ENCODE peak calls at places on chromosomes 1 and 21, in seven cellular contexts. E is AG04450, X is A549, O is mesendoderm, U is keratinocyte, S is mammary epithelial cell, I is uterus. G is an unnamed sample.

GRCh38 chr1:230790026-230790425 is 42.8 kb downstream of the CAPN9 start:
- DNase-seq in S (no peak), O (no peak), I (no peak), E (no peak), U (no peak), X (no peak), G (no peak)

GRCh38 chr1:228299211-228299610 is 91.4 kb downstream of the OBSCN start:
- DNase-seq in S (no peak), E (no peak), I (no peak), O (no peak), U (no peak), X (no peak), G (no peak)

GRCh38 chr1:210407207-210407886 is 78.6 kb downstream of the HHAT start:
- DNase-seq in O (peak), S (peak), X (peak), I (peak), U (no peak), E (peak), G (no peak)

GRCh38 chr1:180720753-180721152 is 88.9 kb downstream of the XPR1 start:
- DNase-seq in O (peak), X (no peak), I (no peak), E (no peak), U (no peak), S (no peak), G (no peak)

GRCh38 chr1:165828581-165829329 is 1.3 kb downstream of the UCK2 start:
- DNase-seq in I (peak), O (peak), S (peak), U (no peak), E (peak), X (peak), G (peak)

GRCh38 chr1:225921734-225922709 is 2.0 kb downstream of the PYCR2 start:
- DNase-seq in X (no peak), I (no peak), O (no peak), S (peak), E (no peak), U (peak), G (no peak)

GRCh38 chr1:36476945-36477344 is 5.8 kb downstream of the CSF3R start:
- DNase-seq in O (no peak), U (no peak), S (no peak), E (no peak), X (no peak), I (no peak), G (no peak)

GRCh38 chr1:153532161-153532560 is 3.6 kb downstream of the S100A6 start:
- DNase-seq in E (no peak), X (no peak), I (no peak), O (no peak), S (no peak), U (no peak), G (no peak)

GRCh38 chr1:20197329-20197791 is 11.0 kb upstream of the PLA2G2C start:
- DNase-seq in S (no peak), O (no peak), U (no peak), E (no peak), X (no peak), I (no peak), G (no peak)

GRCh38 chr1:159071970-159072582 is 4.5 kb downstream of the AIM2 start:
- DNase-seq in S (peak), I (no peak), E (peak), U (peak), O (peak), X (peak), G (peak)

GRCh38 chr1:159066108-159066507 is 10.5 kb downstream of the AIM2 start:
- DNase-seq in X (no peak), U (no peak), O (peak), S (no peak), I (no peak), E (no peak), G (no peak)

GRCh38 chr1:159067699-159068621 is 8.6 kb downstream of the AIM2 start:
- DNase-seq in I (no peak), X (no peak), O (peak), S (no peak), U (no peak), E (no peak), G (no peak)

GRCh38 chr1:159065106-159065505 is 11.5 kb downstream of the AIM2 start:
- DNase-seq in E (no peak), S (no peak), O (no peak), X (no peak), I (no peak), U (no peak), G (no peak)

DNA sequence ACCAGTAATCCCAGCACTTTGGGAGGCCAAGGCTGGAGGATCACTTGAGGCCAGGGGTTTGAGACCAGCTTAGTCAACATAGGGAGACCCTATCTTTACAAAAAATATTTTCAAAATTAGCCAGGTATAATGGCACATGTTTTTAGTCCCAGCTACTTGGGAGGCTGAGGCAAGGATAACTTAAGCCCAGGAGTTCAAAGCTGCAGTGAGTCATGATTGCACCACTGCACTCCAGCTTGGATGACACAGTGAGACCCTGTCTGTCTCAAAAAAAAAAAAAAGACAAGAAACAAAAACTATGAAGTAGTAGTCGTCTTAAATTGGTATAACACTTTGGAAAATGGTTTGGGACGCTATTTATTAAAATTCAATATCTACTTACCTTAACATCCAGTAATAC is 7.7 kb downstream of the AIM2 start:
- DNase-seq in S (peak), E (peak), O (no peak), U (no peak), I (no peak), X (no peak), G (peak)
- H3K4me3 ChIP-seq in S (no peak), E (no peak), O (no peak), U (no peak), I (no peak), X (no peak), G (no peak)

GRCh38 chr1:27011976-27012563 is 580 bp downstream of the TENT5B start:
- DNase-seq in O (peak), I (no peak), U (no peak), S (no peak), X (peak), E (no peak), G (no peak)
- H3K4me3 ChIP-seq in O (peak), I (peak), U (peak), S (peak), X (peak), E (peak), G (peak)

DNA sequence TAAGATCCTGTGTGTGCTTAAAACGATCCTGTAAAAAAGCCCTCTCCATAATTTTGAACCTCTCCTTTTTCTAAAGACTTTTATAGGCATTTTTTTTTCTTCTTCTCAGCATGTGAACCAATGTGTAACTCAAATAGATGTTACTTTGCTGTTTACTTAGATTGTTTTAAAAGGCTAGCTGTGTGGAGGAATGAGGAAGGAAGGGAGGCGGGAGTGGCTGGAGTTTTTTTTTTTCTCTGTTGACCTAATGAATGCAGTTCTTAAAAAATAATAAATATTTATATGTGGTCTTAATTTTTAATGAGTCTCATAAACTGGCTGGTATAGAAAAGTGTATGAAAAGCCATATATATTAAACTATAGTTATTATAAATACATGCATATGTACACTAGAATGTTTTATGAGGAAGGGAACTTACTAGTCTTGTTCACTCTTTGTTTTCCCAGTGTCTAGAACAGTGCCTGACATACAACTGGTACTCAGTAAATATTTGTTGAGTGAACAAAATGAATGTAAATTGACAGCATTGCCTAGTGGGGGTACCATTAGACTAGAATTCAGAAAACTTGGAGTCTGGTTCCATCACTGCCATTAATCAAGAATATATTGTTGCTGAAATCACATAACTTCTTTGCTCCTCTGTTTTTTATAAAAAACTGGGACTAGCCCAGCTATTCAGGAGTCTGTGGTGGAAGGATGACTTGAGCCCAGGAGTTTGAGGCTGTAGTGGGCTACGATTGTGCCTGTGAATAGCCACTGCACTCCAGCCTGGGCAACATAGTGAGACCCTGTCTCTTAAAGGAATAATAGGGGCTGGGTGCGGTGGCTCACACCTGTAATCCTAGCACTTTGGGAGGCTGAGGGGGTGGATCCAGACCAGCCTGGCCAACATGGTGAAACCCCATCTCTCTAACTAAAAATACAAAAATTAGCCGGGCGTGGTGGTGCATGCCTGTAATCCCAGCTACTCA is 51.0 kb downstream of the NFIA start:
- DNase-seq in S (no peak), O (no peak), I (no peak), X (peak), U (no peak), E (no peak), G (no peak)
- H3K4me3 ChIP-seq in S (no peak), O (no peak), I (no peak), X (peak), U (no peak), E (no peak), G (no peak)

GRCh38 chr1:240503558-240503957 is 108.4 kb downstream of the GREM2 start:
- DNase-seq in X (no peak), O (no peak), E (no peak), U (no peak), I (no peak), S (no peak), G (no peak)
- H3K4me3 ChIP-seq in X (no peak), O (no peak), E (no peak), U (no peak), I (no peak), S (no peak), G (no peak)

GRCh38 chr1:16146888-16147614 is 8.8 kb downstream of the EPHA2 start:
- DNase-seq in X (peak), U (no peak), O (peak), I (peak), S (no peak), E (no peak), G (peak)
- H3K4me3 ChIP-seq in X (peak), U (peak), O (no peak), I (no peak), S (peak), E (no peak), G (peak)

GRCh38 chr1:224173523-224173922 is 9.5 kb upstream of the DEGS1 start:
- DNase-seq in E (no peak), S (peak), X (no peak), O (no peak), I (no peak), U (no peak), G (no peak)

GRCh38 chr1:224178894-224179293 is 4.1 kb upstream of the DEGS1 start:
- DNase-seq in E (no peak), S (no peak), O (no peak), X (no peak), I (no peak), U (no peak), G (no peak)

GRCh38 chr1:224177356-224177999 is 5.6 kb upstream of the DEGS1 start:
- DNase-seq in U (no peak), O (no peak), S (no peak), E (no peak), I (no peak), X (no peak), G (no peak)

GRCh38 chr1:224172229-224172628 is 10.8 kb upstream of the DEGS1 start:
- DNase-seq in U (no peak), E (no peak), S (no peak), I (no peak), O (no peak), X (no peak), G (no peak)

GRCh38 chr1:224175615-224176014 is 7.4 kb upstream of the DEGS1 start:
- DNase-seq in U (no peak), O (peak), E (no peak), S (no peak), X (peak), I (no peak), G (no peak)
- H3K4me3 ChIP-seq in U (no peak), O (no peak), E (no peak), S (no peak), X (no peak), I (no peak), G (no peak)

GRCh38 chr1:99647460-99647859 is 1.5 kb downstream of the PALMD start:
- DNase-seq in E (no peak), U (no peak), S (no peak), O (no peak), X (no peak), I (no peak), G (no peak)
- H3K4me3 ChIP-seq in E (no peak), U (peak), S (peak), O (no peak), X (no peak), I (peak), G (no peak)

GRCh38 chr21:34129971-34130597 is 56.7 kb downstream of the MRPS6 start:
- DNase-seq in O (peak), E (no peak), U (no peak), S (no peak), I (no peak), X (no peak), G (peak)

GRCh38 chr21:34129039-34129891 is 55.9 kb downstream of the MRPS6 start:
- DNase-seq in X (no peak), I (peak), E (peak), U (no peak), S (peak), O (peak), G (peak)

GRCh38 chr21:34130598-34130985 is 57.2 kb downstream of the MRPS6 start:
- DNase-seq in O (no peak), S (no peak), X (no peak), I (no peak), U (no peak), E (no peak), G (no peak)

GRCh38 chr21:34128124-34128523 is 54.7 kb downstream of the MRPS6 start:
- DNase-seq in X (no peak), I (peak), S (no peak), U (no peak), O (peak), E (no peak), G (no peak)

DNA sequence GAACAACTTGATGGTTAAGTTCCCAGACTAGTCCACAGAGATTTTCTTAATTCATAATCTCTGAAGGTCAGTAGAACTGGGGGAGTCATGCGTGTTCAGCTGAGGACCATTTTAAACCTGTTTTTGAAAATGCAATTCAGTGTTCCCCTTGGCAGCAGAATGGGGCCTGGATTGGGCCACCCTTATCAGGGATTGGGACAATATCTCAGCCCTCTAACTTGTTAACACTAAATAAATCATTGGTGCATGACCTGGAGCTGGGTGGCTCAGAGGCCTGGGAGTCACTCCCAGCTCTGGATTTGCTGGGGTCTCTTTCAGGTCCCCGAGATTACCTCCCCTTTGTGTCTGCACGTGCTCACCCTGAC is 55.3 kb downstream of the MRPS6 start:
- DNase-seq in S (no peak), E (no peak), X (no peak), U (no peak), I (no peak), O (no peak), G (no peak)
- H3K4me3 ChIP-seq in S (no peak), E (no peak), X (no peak), U (no peak), I (no peak), O (no peak), G (no peak)